ENCODE peak calls at places on chromosomes 12 and 14, in ten cellular contexts. One of them, this sample, is unnamed.

GRCh38 chr14:91244501-91244901 is at the start of gene GPR68:
- DNase-seq in pancreas: no peak
- DNase-seq in ovary: no peak
- DNase-seq in CD8-positive, alpha-beta memory T cell: no peak
- DNase-seq in PC-3: no peak
- DNase-seq in SK-N-SH: peak; percentile 79
- DNase-seq in Karpas-422: no peak
- DNase-seq in CD4-positive, alpha-beta memory T cell: no peak
- DNase-seq in CD8-positive, alpha-beta T cell: peak; percentile 48
- DNase-seq in tibial nerve: no peak
- DNase-seq in this sample: no peak

GRCh38 chr12:49545815-49546214 is 7.0 kb downstream of the KCNH3 start:
- DNase-seq in PC-3: no peak
- DNase-seq in CD8-positive, alpha-beta memory T cell: no peak
- DNase-seq in SK-N-SH: peak; percentile 19
- DNase-seq in CD8-positive, alpha-beta T cell: no peak
- DNase-seq in Karpas-422: no peak
- DNase-seq in tibial nerve: no peak
- DNase-seq in pancreas: no peak
- DNase-seq in CD4-positive, alpha-beta memory T cell: no peak
- DNase-seq in ovary: no peak
- DNase-seq in this sample: no peak

GRCh38 chr12:57888407-57889157 is 42.1 kb upstream of the CTDSP2 start:
- DNase-seq in tibial nerve: no peak
- DNase-seq in CD8-positive, alpha-beta memory T cell: no peak
- DNase-seq in Karpas-422: no peak
- DNase-seq in SK-N-SH: no peak
- DNase-seq in pancreas: no peak
- DNase-seq in ovary: peak; percentile 58
- DNase-seq in PC-3: peak; percentile 82
- DNase-seq in CD4-positive, alpha-beta memory T cell: no peak
- DNase-seq in CD8-positive, alpha-beta T cell: no peak
- DNase-seq in this sample: peak; percentile 77

GRCh38 chr12:116916122-116916521 is 5.4 kb downstream of the FBXW8 start:
- DNase-seq in Karpas-422: no peak
- DNase-seq in SK-N-SH: no peak
- DNase-seq in CD4-positive, alpha-beta memory T cell: no peak
- DNase-seq in CD8-positive, alpha-beta T cell: no peak
- DNase-seq in CD8-positive, alpha-beta memory T cell: no peak
- DNase-seq in PC-3: peak; percentile 97
- DNase-seq in ovary: no peak
- DNase-seq in tibial nerve: no peak
- DNase-seq in pancreas: no peak
- DNase-seq in this sample: peak; percentile 9

GRCh38 chr14:38536376-38537038 is 280.6 kb upstream of the CLEC14A start:
- DNase-seq in ovary: no peak
- DNase-seq in CD8-positive, alpha-beta memory T cell: no peak
- DNase-seq in PC-3: no peak
- DNase-seq in pancreas: no peak
- DNase-seq in CD8-positive, alpha-beta T cell: no peak
- DNase-seq in CD4-positive, alpha-beta memory T cell: no peak
- DNase-seq in SK-N-SH: no peak
- DNase-seq in tibial nerve: no peak
- DNase-seq in Karpas-422: no peak
- DNase-seq in this sample: no peak

GRCh38 chr12:127811988-127812387 is 455.0 kb upstream of the TMEM132C start:
- DNase-seq in pancreas: no peak
- DNase-seq in Karpas-422: no peak
- DNase-seq in PC-3: no peak
- DNase-seq in tibial nerve: no peak
- DNase-seq in ovary: no peak
- DNase-seq in CD8-positive, alpha-beta memory T cell: no peak
- DNase-seq in SK-N-SH: no peak
- DNase-seq in CD4-positive, alpha-beta memory T cell: no peak
- DNase-seq in CD8-positive, alpha-beta T cell: no peak
- DNase-seq in this sample: no peak

GRCh38 chr12:52370906-52371608 is 3.8 kb upstream of the KRT85 start:
- DNase-seq in Karpas-422: no peak
- DNase-seq in pancreas: no peak
- DNase-seq in CD8-positive, alpha-beta T cell: no peak
- DNase-seq in ovary: peak; percentile 57
- DNase-seq in tibial nerve: peak; percentile 87
- DNase-seq in SK-N-SH: no peak
- DNase-seq in PC-3: no peak
- DNase-seq in CD8-positive, alpha-beta memory T cell: no peak
- DNase-seq in CD4-positive, alpha-beta memory T cell: no peak
- DNase-seq in this sample: no peak

GRCh38 chr12:57504033-57504432 is 16.2 kb downstream of the MARS1 start:
- DNase-seq in CD8-positive, alpha-beta memory T cell: no peak
- DNase-seq in ovary: no peak
- DNase-seq in CD4-positive, alpha-beta memory T cell: no peak
- DNase-seq in pancreas: no peak
- DNase-seq in Karpas-422: no peak
- DNase-seq in tibial nerve: no peak
- DNase-seq in CD8-positive, alpha-beta T cell: no peak
- DNase-seq in PC-3: no peak
- DNase-seq in SK-N-SH: no peak
- DNase-seq in this sample: no peak

GRCh38 chr14:29339491-29339890 is 572.9 kb downstream of the FOXG1 start:
- DNase-seq in PC-3: peak; percentile 59
- DNase-seq in CD4-positive, alpha-beta memory T cell: no peak
- DNase-seq in pancreas: no peak
- DNase-seq in ovary: no peak
- DNase-seq in CD8-positive, alpha-beta T cell: no peak
- DNase-seq in Karpas-422: no peak
- DNase-seq in SK-N-SH: no peak
- DNase-seq in CD8-positive, alpha-beta memory T cell: no peak
- DNase-seq in tibial nerve: no peak
- DNase-seq in this sample: no peak

GRCh38 chr12:113889076-113889475 is 77.0 kb downstream of the RBM19 start:
- DNase-seq in PC-3: no peak
- DNase-seq in pancreas: no peak
- DNase-seq in SK-N-SH: peak; percentile 45
- DNase-seq in Karpas-422: no peak
- DNase-seq in CD8-positive, alpha-beta memory T cell: no peak
- DNase-seq in tibial nerve: no peak
- DNase-seq in CD8-positive, alpha-beta T cell: no peak
- DNase-seq in CD4-positive, alpha-beta memory T cell: no peak
- DNase-seq in ovary: no peak
- DNase-seq in this sample: no peak

GRCh38 chr12:72836184-72836583 is 564.0 kb downstream of the TRHDE start:
- DNase-seq in Karpas-422: no peak
- DNase-seq in SK-N-SH: no peak
- DNase-seq in CD8-positive, alpha-beta memory T cell: no peak
- DNase-seq in PC-3: no peak
- DNase-seq in CD4-positive, alpha-beta memory T cell: no peak
- DNase-seq in tibial nerve: no peak
- DNase-seq in CD8-positive, alpha-beta T cell: no peak
- DNase-seq in ovary: no peak
- DNase-seq in pancreas: no peak
- DNase-seq in this sample: no peak

GRCh38 chr12:49680075-49680474 is 27.1 kb downstream of the FMNL3 start:
- DNase-seq in CD8-positive, alpha-beta T cell: no peak
- DNase-seq in PC-3: no peak
- DNase-seq in tibial nerve: no peak
- DNase-seq in pancreas: no peak
- DNase-seq in SK-N-SH: no peak
- DNase-seq in CD4-positive, alpha-beta memory T cell: no peak
- DNase-seq in CD8-positive, alpha-beta memory T cell: no peak
- DNase-seq in ovary: no peak
- DNase-seq in Karpas-422: no peak
- DNase-seq in this sample: no peak

GRCh38 chr12:55707841-55708694 is at the start of gene ITGA7:
- DNase-seq in Karpas-422: no peak
- DNase-seq in SK-N-SH: peak; percentile 92
- DNase-seq in PC-3: peak; percentile 42
- DNase-seq in CD4-positive, alpha-beta memory T cell: peak; percentile 31
- DNase-seq in CD8-positive, alpha-beta memory T cell: peak; percentile 36
- DNase-seq in pancreas: peak; percentile 79
- DNase-seq in tibial nerve: no peak
- DNase-seq in CD8-positive, alpha-beta T cell: peak; percentile 63
- DNase-seq in ovary: peak; percentile 80
- DNase-seq in this sample: peak; percentile 50

GRCh38 chr14:49982082-49982481 is 89.2 kb downstream of the ARF6 start:
- DNase-seq in CD8-positive, alpha-beta T cell: no peak
- DNase-seq in tibial nerve: no peak
- DNase-seq in PC-3: no peak
- DNase-seq in ovary: no peak
- DNase-seq in Karpas-422: no peak
- DNase-seq in pancreas: no peak
- DNase-seq in CD8-positive, alpha-beta memory T cell: no peak
- DNase-seq in SK-N-SH: no peak
- DNase-seq in CD4-positive, alpha-beta memory T cell: no peak
- DNase-seq in this sample: no peak
- H3K27ac ChIP-seq in CD8-positive, alpha-beta T cell: no peak overlapping the region
- H3K27ac ChIP-seq in tibial nerve: no peak overlapping the region
- H3K27ac ChIP-seq in PC-3: no peak overlapping the region
- H3K27ac ChIP-seq in ovary: no peak overlapping the region
- H3K27ac ChIP-seq in Karpas-422: no peak overlapping the region
- H3K27ac ChIP-seq in pancreas: peak overlapping the region; percentile 14
- H3K27ac ChIP-seq in CD8-positive, alpha-beta memory T cell: no peak overlapping the region
- H3K27ac ChIP-seq in SK-N-SH: no peak overlapping the region
- H3K27ac ChIP-seq in CD4-positive, alpha-beta memory T cell: peak overlapping the region; percentile 64
- H3K27ac ChIP-seq in this sample: peak overlapping the region; percentile 0

DNA sequence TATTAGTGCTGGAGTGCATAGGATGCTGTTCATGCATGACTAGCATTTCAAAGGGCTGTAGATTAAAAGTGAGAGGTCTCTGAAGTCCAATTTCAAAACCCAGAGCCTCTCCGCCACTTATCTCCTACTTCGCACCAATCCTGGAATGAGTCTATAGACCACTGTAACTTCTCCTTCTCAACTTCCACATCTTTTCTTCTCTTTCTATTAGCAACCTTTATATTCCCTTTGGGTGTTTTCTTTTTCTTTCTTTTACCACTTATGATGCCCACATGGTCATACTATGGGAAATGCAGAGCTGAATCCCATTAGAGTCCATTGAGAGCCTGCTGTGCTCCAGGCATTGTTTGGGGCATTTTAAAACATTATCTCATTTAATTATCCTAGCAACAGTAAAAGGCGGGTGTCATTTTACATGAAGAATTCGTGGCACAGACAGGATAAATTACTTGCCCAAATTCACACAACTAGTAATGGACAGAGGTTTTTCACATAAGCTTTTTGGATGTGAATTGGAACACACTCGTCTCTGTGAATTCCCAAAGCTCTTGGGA is 77.6 kb upstream of the EEA1 start:
- DNase-seq in CD8-positive, alpha-beta T cell: no peak
- DNase-seq in PC-3: no peak
- DNase-seq in tibial nerve: no peak
- DNase-seq in Karpas-422: no peak
- DNase-seq in ovary: no peak
- DNase-seq in CD4-positive, alpha-beta memory T cell: no peak
- DNase-seq in SK-N-SH: no peak
- DNase-seq in CD8-positive, alpha-beta memory T cell: no peak
- DNase-seq in pancreas: no peak
- DNase-seq in this sample: no peak
- H3K4me1 ChIP-seq in CD8-positive, alpha-beta T cell: no peaks in the 10 kb centered on the region
- H3K4me1 ChIP-seq in PC-3: no peaks in the 10 kb centered on the region
- H3K4me1 ChIP-seq in tibial nerve: peaks cover 12% of the 10 kb centered on the region
- H3K4me1 ChIP-seq in Karpas-422: no peaks in the 10 kb centered on the region
- H3K4me1 ChIP-seq in ovary: peaks cover 19% of the 10 kb centered on the region
- H3K4me1 ChIP-seq in CD4-positive, alpha-beta memory T cell: no peaks in the 10 kb centered on the region
- H3K4me1 ChIP-seq in SK-N-SH: peaks cover 2% of the 10 kb centered on the region
- H3K4me1 ChIP-seq in CD8-positive, alpha-beta memory T cell: no peaks in the 10 kb centered on the region
- H3K4me1 ChIP-seq in pancreas: no peaks in the 10 kb centered on the region
- H3K4me1 ChIP-seq in this sample: no peaks in the 10 kb centered on the region

GRCh38 chr12:46292754-46293402 is 24.0 kb upstream of the SLC38A1 start:
- DNase-seq in SK-N-SH: no peak
- DNase-seq in ovary: no peak
- DNase-seq in CD8-positive, alpha-beta memory T cell: no peak
- DNase-seq in CD8-positive, alpha-beta T cell: no peak
- DNase-seq in Karpas-422: peak; percentile 48
- DNase-seq in tibial nerve: no peak
- DNase-seq in pancreas: no peak
- DNase-seq in CD4-positive, alpha-beta memory T cell: no peak
- DNase-seq in PC-3: peak; percentile 10
- DNase-seq in this sample: no peak
- H3K36me3 ChIP-seq in SK-N-SH: no peaks in the 10 kb centered on the region
- H3K36me3 ChIP-seq in ovary: no peaks in the 10 kb centered on the region
- H3K36me3 ChIP-seq in CD8-positive, alpha-beta memory T cell: no peaks in the 10 kb centered on the region
- H3K36me3 ChIP-seq in CD8-positive, alpha-beta T cell: no peaks in the 10 kb centered on the region
- H3K36me3 ChIP-seq in Karpas-422: no peaks in the 10 kb centered on the region
- H3K36me3 ChIP-seq in tibial nerve: no peaks in the 10 kb centered on the region
- H3K36me3 ChIP-seq in pancreas: no peaks in the 10 kb centered on the region
- H3K36me3 ChIP-seq in CD4-positive, alpha-beta memory T cell: no peaks in the 10 kb centered on the region
- H3K36me3 ChIP-seq in PC-3: no peaks in the 10 kb centered on the region
- H3K36me3 ChIP-seq in this sample: no peaks in the 10 kb centered on the region

GRCh38 chr14:51547260-51547659 is 104.5 kb upstream of the FRMD6 start:
- DNase-seq in ovary: peak; percentile 65
- DNase-seq in CD4-positive, alpha-beta memory T cell: no peak
- DNase-seq in Karpas-422: no peak
- DNase-seq in PC-3: peak; percentile 99
- DNase-seq in tibial nerve: peak; percentile 51
- DNase-seq in pancreas: no peak
- DNase-seq in CD8-positive, alpha-beta T cell: no peak
- DNase-seq in SK-N-SH: peak; percentile 30
- DNase-seq in CD8-positive, alpha-beta memory T cell: no peak
- DNase-seq in this sample: no peak
- H3K27ac ChIP-seq in ovary: no peak overlapping the region
- H3K27ac ChIP-seq in CD4-positive, alpha-beta memory T cell: no peak overlapping the region
- H3K27ac ChIP-seq in Karpas-422: no peak overlapping the region
- H3K27ac ChIP-seq in PC-3: peak overlapping the region; percentile 91
- H3K27ac ChIP-seq in tibial nerve: no peak overlapping the region
- H3K27ac ChIP-seq in pancreas: no peak overlapping the region
- H3K27ac ChIP-seq in CD8-positive, alpha-beta T cell: no peak overlapping the region
- H3K27ac ChIP-seq in SK-N-SH: peak overlapping the region; percentile 94
- H3K27ac ChIP-seq in CD8-positive, alpha-beta memory T cell: no peak overlapping the region
- H3K27ac ChIP-seq in this sample: no peak overlapping the region

GRCh38 chr14:26820578-26820977 is 222.7 kb upstream of the NOVA1 start:
- DNase-seq in Karpas-422: no peak
- DNase-seq in CD8-positive, alpha-beta T cell: no peak
- DNase-seq in SK-N-SH: no peak
- DNase-seq in ovary: no peak
- DNase-seq in tibial nerve: no peak
- DNase-seq in CD8-positive, alpha-beta memory T cell: no peak
- DNase-seq in CD4-positive, alpha-beta memory T cell: no peak
- DNase-seq in PC-3: peak; percentile 83
- DNase-seq in pancreas: no peak
- DNase-seq in this sample: no peak

DNA sequence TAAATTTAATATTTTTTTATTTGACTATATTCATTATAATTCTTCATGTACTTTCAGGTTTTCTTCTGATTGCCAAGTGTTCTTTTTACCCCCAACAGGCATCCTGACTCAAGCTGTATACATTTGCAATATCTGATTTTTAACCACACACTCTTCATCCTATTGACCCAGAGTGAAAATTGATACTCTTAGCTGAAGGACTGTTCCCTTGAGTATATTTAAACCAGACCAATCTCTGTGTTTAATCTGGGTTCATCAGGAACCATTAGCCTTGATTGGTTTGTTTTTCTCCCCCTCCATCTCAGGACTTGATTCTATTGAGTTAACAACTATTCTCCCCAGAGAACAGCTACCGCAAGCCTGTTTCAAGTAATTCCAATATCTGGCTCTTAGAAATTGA is 222.3 kb upstream of the NOVA1 start:
- DNase-seq in SK-N-SH: no peak
- DNase-seq in ovary: no peak
- DNase-seq in CD4-positive, alpha-beta memory T cell: no peak
- DNase-seq in CD8-positive, alpha-beta T cell: no peak
- DNase-seq in Karpas-422: no peak
- DNase-seq in PC-3: peak; percentile 76
- DNase-seq in pancreas: no peak
- DNase-seq in tibial nerve: no peak
- DNase-seq in CD8-positive, alpha-beta memory T cell: no peak
- DNase-seq in this sample: no peak
- H3K4me1 ChIP-seq in SK-N-SH: no peaks in the 10 kb centered on the region
- H3K4me1 ChIP-seq in ovary: no peaks in the 10 kb centered on the region
- H3K4me1 ChIP-seq in CD4-positive, alpha-beta memory T cell: no peaks in the 10 kb centered on the region
- H3K4me1 ChIP-seq in CD8-positive, alpha-beta T cell: no peaks in the 10 kb centered on the region
- H3K4me1 ChIP-seq in Karpas-422: no peaks in the 10 kb centered on the region
- H3K4me1 ChIP-seq in PC-3: peaks cover 27% of the 10 kb centered on the region
- H3K4me1 ChIP-seq in pancreas: no peaks in the 10 kb centered on the region
- H3K4me1 ChIP-seq in tibial nerve: no peaks in the 10 kb centered on the region
- H3K4me1 ChIP-seq in CD8-positive, alpha-beta memory T cell: no peaks in the 10 kb centered on the region
- H3K4me1 ChIP-seq in this sample: no peaks in the 10 kb centered on the region